ENCODE peak calls at places on chromosomes 16 and 17, in eight cellular contexts. One of them, this sample, is unnamed. For H3K4me1, the result is how much of the 10 kb centered on the place peaks cover.

GRCh38 chr16:80197790-80198201 is 343.0 kb upstream of the DYNLRB2 start:
- DNase-seq in PC-3: peak
- DNase-seq in esophagus squamous epithelium: no peak
- DNase-seq in spleen: no peak
- DNase-seq in mucosa of descending colon: no peak
- DNase-seq in IMR-90: peak
- DNase-seq in A549: peak
- DNase-seq in Peyer's patch: no peak
- DNase-seq in this sample: no peak

GRCh38 chr16:87812200-87812656 is 46.4 kb upstream of the KLHDC4 start:
- DNase-seq in PC-3: no peak
- DNase-seq in esophagus squamous epithelium: no peak
- DNase-seq in spleen: no peak
- DNase-seq in mucosa of descending colon: no peak
- DNase-seq in IMR-90: no peak
- DNase-seq in A549: no peak
- DNase-seq in Peyer's patch: no peak
- DNase-seq in this sample: no peak

GRCh38 chr17:57009737-57010445 is 32.0 kb downstream of the SCPEP1 start:
- DNase-seq in PC-3: peak
- DNase-seq in esophagus squamous epithelium: no peak
- DNase-seq in spleen: peak
- DNase-seq in mucosa of descending colon: no peak
- DNase-seq in IMR-90: peak
- DNase-seq in A549: peak
- DNase-seq in Peyer's patch: peak
- DNase-seq in this sample: peak

GRCh38 chr17:72406501-72406900 is 285.7 kb downstream of the SOX9 start:
- DNase-seq in PC-3: peak
- DNase-seq in esophagus squamous epithelium: no peak
- DNase-seq in spleen: no peak
- DNase-seq in mucosa of descending colon: no peak
- DNase-seq in IMR-90: no peak
- DNase-seq in A549: no peak
- DNase-seq in Peyer's patch: no peak
- DNase-seq in this sample: no peak

GRCh38 chr16:4314532-4315184 is 1.2 kb upstream of the GLIS2 start:
- DNase-seq in PC-3: peak
- DNase-seq in esophagus squamous epithelium: no peak
- DNase-seq in spleen: no peak
- DNase-seq in mucosa of descending colon: no peak
- DNase-seq in IMR-90: peak
- DNase-seq in A549: peak
- DNase-seq in Peyer's patch: no peak
- DNase-seq in this sample: peak

GRCh38 chr16:24088011-24088410 is 168.1 kb upstream of the CACNG3 start:
- DNase-seq in PC-3: no peak
- DNase-seq in esophagus squamous epithelium: no peak
- DNase-seq in spleen: no peak
- DNase-seq in mucosa of descending colon: no peak
- DNase-seq in IMR-90: no peak
- DNase-seq in A549: no peak
- DNase-seq in Peyer's patch: no peak
- DNase-seq in this sample: no peak

GRCh38 chr16:70695351-70696070 is 9.7 kb upstream of the MTSS2 start:
- DNase-seq in PC-3: peak
- DNase-seq in esophagus squamous epithelium: no peak
- DNase-seq in spleen: peak
- DNase-seq in mucosa of descending colon: no peak
- DNase-seq in IMR-90: no peak
- DNase-seq in A549: peak
- DNase-seq in Peyer's patch: no peak
- DNase-seq in this sample: peak

GRCh38 chr17:199195-199604 is 17.8 kb upstream of the DOC2B start:
- DNase-seq in PC-3: no peak
- DNase-seq in esophagus squamous epithelium: no peak
- DNase-seq in spleen: peak
- DNase-seq in mucosa of descending colon: no peak
- DNase-seq in IMR-90: peak
- DNase-seq in A549: no peak
- DNase-seq in Peyer's patch: no peak
- DNase-seq in this sample: peak

GRCh38 chr16:4676826-4677225 is 16.5 kb upstream of the NUDT16L1 start:
- DNase-seq in PC-3: no peak
- DNase-seq in esophagus squamous epithelium: no peak
- DNase-seq in spleen: peak
- DNase-seq in mucosa of descending colon: no peak
- DNase-seq in IMR-90: no peak
- DNase-seq in A549: no peak
- DNase-seq in Peyer's patch: no peak
- DNase-seq in this sample: no peak

GRCh38 chr16:82633964-82634600 is 7.3 kb downstream of the CDH13 start:
- DNase-seq in PC-3: peak
- DNase-seq in esophagus squamous epithelium: no peak
- DNase-seq in spleen: no peak
- DNase-seq in mucosa of descending colon: peak
- DNase-seq in IMR-90: peak
- DNase-seq in A549: no peak
- DNase-seq in Peyer's patch: no peak
- DNase-seq in this sample: no peak

GRCh38 chr17:40548982-40549680 is 16.1 kb downstream of the CCR7 start:
- DNase-seq in PC-3: peak
- DNase-seq in esophagus squamous epithelium: no peak
- DNase-seq in spleen: peak
- DNase-seq in mucosa of descending colon: peak
- DNase-seq in IMR-90: peak
- DNase-seq in A549: peak
- DNase-seq in Peyer's patch: peak
- DNase-seq in this sample: no peak

GRCh38 chr16:17557480-17557879 is 86.7 kb upstream of the XYLT1 start:
- DNase-seq in PC-3: no peak
- DNase-seq in esophagus squamous epithelium: no peak
- DNase-seq in spleen: no peak
- DNase-seq in mucosa of descending colon: no peak
- DNase-seq in IMR-90: no peak
- DNase-seq in A549: no peak
- DNase-seq in Peyer's patch: no peak
- DNase-seq in this sample: no peak

GRCh38 chr16:28843766-28844165 is 2.4 kb downstream of the TUFM start:
- DNase-seq in PC-3: no peak
- DNase-seq in esophagus squamous epithelium: no peak
- DNase-seq in spleen: peak
- DNase-seq in mucosa of descending colon: no peak
- DNase-seq in IMR-90: no peak
- DNase-seq in A549: no peak
- DNase-seq in Peyer's patch: no peak
- DNase-seq in this sample: no peak

GRCh38 chr17:8696456-8696855 is 48.2 kb downstream of the CCDC42 start:
- DNase-seq in PC-3: no peak
- DNase-seq in esophagus squamous epithelium: no peak
- DNase-seq in spleen: no peak
- DNase-seq in mucosa of descending colon: no peak
- DNase-seq in IMR-90: peak
- DNase-seq in A549: no peak
- DNase-seq in Peyer's patch: no peak
- DNase-seq in this sample: no peak

GRCh38 chr17:47663997-47664941 is 14.6 kb downstream of the KPNB1 start:
- DNase-seq in PC-3: peak
- DNase-seq in esophagus squamous epithelium: no peak
- DNase-seq in spleen: peak
- DNase-seq in mucosa of descending colon: peak
- DNase-seq in IMR-90: peak
- DNase-seq in A549: peak
- DNase-seq in Peyer's patch: peak
- DNase-seq in this sample: peak

GRCh38 chr17:62101519-62101918 is 36.4 kb upstream of the MED13 start:
- DNase-seq in PC-3: no peak
- DNase-seq in esophagus squamous epithelium: no peak
- DNase-seq in spleen: no peak
- DNase-seq in mucosa of descending colon: no peak
- DNase-seq in IMR-90: no peak
- DNase-seq in A549: no peak
- DNase-seq in Peyer's patch: no peak
- DNase-seq in this sample: no peak

GRCh38 chr17:82384730-82385429 is 13.3 kb downstream of the UTS2R start:
- DNase-seq in PC-3: peak
- DNase-seq in esophagus squamous epithelium: no peak
- DNase-seq in spleen: no peak
- DNase-seq in mucosa of descending colon: peak
- DNase-seq in IMR-90: peak
- DNase-seq in A549: peak
- DNase-seq in Peyer's patch: no peak
- DNase-seq in this sample: peak

GRCh38 chr17:4476017-4476416 is 22.7 kb upstream of the SPNS2 start:
- DNase-seq in PC-3: no peak
- DNase-seq in esophagus squamous epithelium: no peak
- DNase-seq in spleen: no peak
- DNase-seq in mucosa of descending colon: no peak
- DNase-seq in IMR-90: no peak
- DNase-seq in A549: no peak
- DNase-seq in Peyer's patch: no peak
- DNase-seq in this sample: no peak

GRCh38 chr17:45098081-45098868 is 34.0 kb downstream of the PLCD3 start:
- DNase-seq in PC-3: no peak
- DNase-seq in esophagus squamous epithelium: no peak
- DNase-seq in spleen: no peak
- DNase-seq in mucosa of descending colon: no peak
- DNase-seq in IMR-90: no peak
- DNase-seq in A549: no peak
- DNase-seq in Peyer's patch: no peak
- DNase-seq in this sample: no peak

GRCh38 chr16:28527985-28528384 is 10.8 kb downstream of the NUPR1 start:
- DNase-seq in PC-3: no peak
- DNase-seq in esophagus squamous epithelium: no peak
- DNase-seq in spleen: no peak
- DNase-seq in mucosa of descending colon: no peak
- DNase-seq in IMR-90: no peak
- DNase-seq in A549: no peak
- DNase-seq in Peyer's patch: no peak
- DNase-seq in this sample: no peak

GRCh38 chr17:77645441-77646430 is 312.8 kb upstream of the TNRC6C start:
- DNase-seq in PC-3: peak
- DNase-seq in esophagus squamous epithelium: no peak
- DNase-seq in spleen: peak
- DNase-seq in mucosa of descending colon: no peak
- DNase-seq in IMR-90: no peak
- DNase-seq in A549: no peak
- DNase-seq in Peyer's patch: peak
- DNase-seq in this sample: no peak

GRCh38 chr16:65698943-65699342 is 577.1 kb upstream of the CDH11 start:
- DNase-seq in PC-3: no peak
- DNase-seq in esophagus squamous epithelium: no peak
- DNase-seq in spleen: no peak
- DNase-seq in mucosa of descending colon: no peak
- DNase-seq in IMR-90: no peak
- DNase-seq in A549: no peak
- DNase-seq in Peyer's patch: no peak
- DNase-seq in this sample: no peak

GRCh38 chr17:34156401-34156740 is 98.7 kb upstream of the CCL2 start:
- DNase-seq in PC-3: no peak
- DNase-seq in esophagus squamous epithelium: no peak
- DNase-seq in spleen: no peak
- DNase-seq in mucosa of descending colon: no peak
- DNase-seq in IMR-90: no peak
- DNase-seq in A549: no peak
- DNase-seq in Peyer's patch: no peak
- DNase-seq in this sample: no peak
- H3K4me1 ChIP-seq in PC-3: under half
- H3K4me1 ChIP-seq in esophagus squamous epithelium: under half
- H3K4me1 ChIP-seq in spleen: under half
- H3K4me1 ChIP-seq in mucosa of descending colon: under half
- H3K4me1 ChIP-seq in IMR-90: under half
- H3K4me1 ChIP-seq in A549: under half
- H3K4me1 ChIP-seq in Peyer's patch: under half
- H3K4me1 ChIP-seq in this sample: under half

DNA sequence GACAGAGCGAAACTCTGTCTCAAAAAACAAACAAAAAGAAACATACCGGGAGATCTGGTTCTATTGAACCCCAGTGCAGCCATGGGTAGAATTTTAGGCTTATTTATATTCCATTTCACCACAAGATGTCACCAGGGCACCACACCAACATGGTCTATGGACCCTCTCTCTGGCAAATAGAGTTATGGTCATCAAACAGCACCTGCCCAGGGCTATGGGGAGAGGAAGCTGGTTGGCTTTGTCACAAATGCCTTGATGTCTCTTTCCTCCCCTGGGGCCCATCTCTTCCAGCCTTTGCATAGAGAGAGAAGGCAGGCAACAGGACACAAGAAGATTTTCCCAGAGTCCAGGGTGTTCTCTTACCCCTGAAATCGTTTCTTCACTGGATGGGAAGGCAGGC is 128.4 kb downstream of the WWOX start:
- DNase-seq in PC-3: peak
- DNase-seq in esophagus squamous epithelium: no peak
- DNase-seq in spleen: no peak
- DNase-seq in mucosa of descending colon: no peak
- DNase-seq in IMR-90: no peak
- DNase-seq in A549: no peak
- DNase-seq in Peyer's patch: no peak
- DNase-seq in this sample: no peak
- TF ChIP-seq CTCF in PC-3: peak
- TF ChIP-seq CTCF in esophagus squamous epithelium: no peak
- TF ChIP-seq CTCF in spleen: no peak
- TF ChIP-seq CTCF in mucosa of descending colon: no peak
- TF ChIP-seq CTCF in IMR-90: peak
- TF ChIP-seq CTCF in A549: no peak
- TF ChIP-seq CTCF in Peyer's patch: peak
- TF ChIP-seq CTCF in this sample: no peak

GRCh38 chr16:47848481-47849109 is 307.2 kb downstream of the ABCC12 start:
- DNase-seq in PC-3: peak
- DNase-seq in esophagus squamous epithelium: no peak
- DNase-seq in spleen: no peak
- DNase-seq in mucosa of descending colon: no peak
- DNase-seq in IMR-90: peak
- DNase-seq in A549: no peak
- DNase-seq in Peyer's patch: no peak
- DNase-seq in this sample: no peak
- H3K4me1 ChIP-seq in PC-3: under half
- H3K4me1 ChIP-seq in esophagus squamous epithelium: under half
- H3K4me1 ChIP-seq in spleen: under half
- H3K4me1 ChIP-seq in mucosa of descending colon: under half
- H3K4me1 ChIP-seq in IMR-90: under half
- H3K4me1 ChIP-seq in A549: under half
- H3K4me1 ChIP-seq in Peyer's patch: under half
- H3K4me1 ChIP-seq in this sample: under half

GRCh38 chr16:1543085-1543896 is 9.8 kb downstream of the TMEM204 start:
- DNase-seq in PC-3: peak
- DNase-seq in esophagus squamous epithelium: no peak
- DNase-seq in spleen: peak
- DNase-seq in mucosa of descending colon: no peak
- DNase-seq in IMR-90: peak
- DNase-seq in A549: peak
- DNase-seq in Peyer's patch: peak
- DNase-seq in this sample: no peak
- TF ChIP-seq CTCF in PC-3: peak
- TF ChIP-seq CTCF in esophagus squamous epithelium: no peak
- TF ChIP-seq CTCF in spleen: no peak
- TF ChIP-seq CTCF in mucosa of descending colon: no peak
- TF ChIP-seq CTCF in IMR-90: peak
- TF ChIP-seq CTCF in A549: no peak
- TF ChIP-seq CTCF in Peyer's patch: no peak
- TF ChIP-seq CTCF in this sample: no peak